ENCODE peak calls at places on chromosomes 6 and 20, in nine cellular contexts. M is anterior cingulate cortex, Z is AG09319, W is NCI-H1436, A is EH, L is ELR, C is AG20443, S is neural progenitor cell, G is uterus. F is an unnamed sample.

GRCh38 chr20:3258429-3258828 is 19.4 kb upstream of the SLC4A11 start:
- DNase-seq in Z (no peak), G (no peak), C (no peak), M (no peak), S (no peak), A (no peak), W (no peak), L (no peak), F (no peak)

GRCh38 chr6:35484921-35485392 is 11.9 kb downstream of the TEAD3 start:
- DNase-seq in W (no peak), M (no peak), S (no peak), A (peak), G (no peak), L (peak), Z (no peak), C (no peak), F (no peak)

GRCh38 chr6:106692112-106692822 is 62.9 kb downstream of the QRSL1 start:
- DNase-seq in A (peak), S (peak), G (no peak), Z (no peak), L (peak), C (peak), M (peak), W (no peak), F (peak)

GRCh38 chr6:6177754-6178153 is 142.7 kb downstream of the F13A1 start:
- DNase-seq in S (no peak), G (no peak), M (no peak), C (no peak), Z (no peak), W (no peak), A (no peak), L (no peak), F (no peak)

GRCh38 chr6:130189691-130190459 is 32.9 kb downstream of the SAMD3 start:
- DNase-seq in S (no peak), M (no peak), Z (no peak), W (no peak), C (no peak), A (no peak), G (no peak), L (no peak), F (no peak)

GRCh38 chr20:18176318-18176785 is 38.7 kb downstream of the KAT14 start:
- DNase-seq in G (no peak), C (no peak), Z (no peak), W (no peak), A (no peak), L (no peak), M (no peak), S (peak), F (no peak)

GRCh38 chr6:131400782-131401496 is 172.1 kb upstream of the ARG1 start:
- DNase-seq in A (no peak), C (no peak), W (no peak), L (no peak), G (no peak), S (no peak), Z (no peak), M (no peak), F (no peak)

GRCh38 chr6:142871910-142872331 is 73.1 kb downstream of the HIVEP2 start:
- DNase-seq in W (no peak), G (no peak), L (peak), M (no peak), S (no peak), C (peak), Z (peak), A (peak), F (no peak)

GRCh38 chr6:10579803-10580202 is 58.7 kb downstream of the GCNT2 start:
- DNase-seq in W (no peak), A (no peak), C (no peak), G (no peak), Z (no peak), S (no peak), L (no peak), M (no peak), F (no peak)

GRCh38 chr6:167855825-167856425 is 29.2 kb downstream of the AFDN start:
- DNase-seq in S (no peak), A (peak), W (no peak), M (no peak), C (peak), G (no peak), Z (peak), L (peak), F (no peak)

GRCh38 chr6:136083540-136083939 is 166.6 kb downstream of the MTFR2 start:
- DNase-seq in C (no peak), Z (no peak), S (no peak), W (no peak), A (no peak), M (no peak), L (no peak), G (no peak), F (no peak)

GRCh38 chr6:161054876-161055275 is 63.3 kb downstream of the MAP3K4 start:
- DNase-seq in W (no peak), S (no peak), Z (no peak), M (no peak), G (no peak), C (no peak), L (no peak), A (no peak), F (no peak)

GRCh38 chr6:340991-341827 is 48.9 kb downstream of the DUSP22 start:
- DNase-seq in Z (no peak), W (no peak), L (no peak), A (no peak), C (no peak), G (no peak), S (no peak), M (no peak), F (no peak)

GRCh38 chr6:35426074-35426473 is 26.1 kb upstream of the FANCE start:
- DNase-seq in S (no peak), M (no peak), A (no peak), Z (no peak), C (no peak), L (no peak), W (no peak), G (no peak), F (no peak)